ENCODE peak calls at places on chromosomes 4 and X, in nine cellular contexts. Q, J, C, N, I, V, W, H and P are unnamed samples.
A peak's percentile ranks its signal among the peaks of the same experiment; 100 is the strongest.

GRCh38 chr4:118968006-118968405 is 79.4 kb downstream of the SYNPO2 start:
- DNase-seq in Q (peak; percentile 47), J (peak; percentile 74), C (peak; percentile 48), N (peak; percentile 70), I (no peak), V (peak; percentile 50), W (peak; percentile 87), H (no peak), P (peak; percentile 58)

GRCh38 chrX:130086414-130087207 is 23.7 kb downstream of the ELF4 start:
- DNase-seq in Q (no peak), J (no peak), C (no peak), N (peak; percentile 57), I (peak; percentile 84), V (no peak), W (no peak), H (peak; percentile 15), P (no peak)

GRCh38 chrX:36957425-36958328 is 50.5 kb upstream of the FAM47C start:
- DNase-seq in Q (no peak), J (no peak), C (no peak), N (no peak), I (no peak), V (no peak), W (no peak), H (no peak), P (no peak)

GRCh38 chrX:459611-460010 is 72.9 kb upstream of the PPP2R3B start:
- DNase-seq in Q (no peak), J (no peak), C (no peak), N (no peak), I (no peak), V (no peak), W (no peak), H (no peak), P (no peak)

GRCh38 chr4:186342582-186342981 is 76.6 kb downstream of the F11 start:
- DNase-seq in Q (no peak), J (no peak), C (peak; percentile 49), N (no peak), I (no peak), V (no peak), W (no peak), H (no peak), P (no peak)

GRCh38 chr4:151430737-151431457 is 21.9 kb downstream of the FHIP1A start:
- DNase-seq in Q (no peak), J (no peak), C (peak; percentile 48), N (no peak), I (no peak), V (no peak), W (no peak), H (no peak), P (no peak)

GRCh38 chr4:113292371-113293042 is 243.1 kb downstream of the ANK2 start:
- DNase-seq in Q (peak; percentile 63), J (peak; percentile 61), C (no peak), N (peak; percentile 54), I (no peak), V (peak; percentile 52), W (peak; percentile 71), H (no peak), P (peak; percentile 53)

GRCh38 chr4:38905657-38906398 is 38.2 kb downstream of the FAM114A1 start:
- DNase-seq in Q (no peak), J (peak; percentile 56), C (no peak), N (no peak), I (no peak), V (no peak), W (no peak), H (no peak), P (no peak)

GRCh38 chr4:146245899-146246298 is 31.6 kb downstream of the REELD1 start:
- DNase-seq in Q (no peak), J (no peak), C (no peak), N (no peak), I (no peak), V (no peak), W (no peak), H (no peak), P (no peak)

GRCh38 chrX:17537652-17538301 is 162.8 kb downstream of the NHS start:
- DNase-seq in Q (no peak), J (no peak), C (no peak), N (no peak), I (no peak), V (no peak), W (no peak), H (no peak), P (no peak)

GRCh38 chr4:172962564-172963353 is 205.9 kb upstream of the GALNT7 start:
- DNase-seq in Q (no peak), J (no peak), C (peak; percentile 22), N (no peak), I (no peak), V (peak; percentile 41), W (peak; percentile 96), H (no peak), P (no peak)

GRCh38 chr4:37538931-37539330 is 147.2 kb downstream of the RELL1 start:
- DNase-seq in Q (no peak), J (no peak), C (no peak), N (no peak), I (no peak), V (no peak), W (no peak), H (no peak), P (no peak)

GRCh38 chrX:8981742-8982141 is 52.2 kb downstream of the FAM9B start:
- DNase-seq in Q (no peak), J (no peak), C (no peak), N (no peak), I (peak; percentile 33), V (no peak), W (peak; percentile 4), H (no peak), P (no peak)

GRCh38 chrX:42530027-42530426 is 247.9 kb downstream of the PPP1R2C start:
- DNase-seq in Q (no peak), J (no peak), C (peak; percentile 80), N (no peak), I (no peak), V (no peak), W (peak; percentile 28), H (no peak), P (no peak)

GRCh38 chr4:145271194-145271593 is 90.8 kb upstream of the OTUD4 start:
- DNase-seq in Q (no peak), J (no peak), C (no peak), N (no peak), I (no peak), V (no peak), W (no peak), H (no peak), P (no peak)

GRCh38 chrX:13598877-13599276 is 29.5 kb downstream of the EGFL6 start:
- DNase-seq in Q (no peak), J (no peak), C (peak; percentile 9), N (no peak), I (no peak), V (no peak), W (peak; percentile 4), H (peak; percentile 9), P (no peak)

GRCh38 chr4:175705407-175705806 is 106.7 kb downstream of the GPM6A start:
- DNase-seq in Q (peak; percentile 16), J (no peak), C (no peak), N (no peak), I (no peak), V (no peak), W (no peak), H (no peak), P (peak; percentile 16)

GRCh38 chrX:118727686-118728339 is 407 bp downstream of the IL13RA1 start:
- DNase-seq in Q (no peak), J (peak; percentile 29), C (peak; percentile 18), N (peak; percentile 75), I (no peak), V (peak; percentile 37), W (peak; percentile 10), H (no peak), P (peak; percentile 54)

GRCh38 chr4:8427262-8427661 is 13.3 kb downstream of the ACOX3 start:
- DNase-seq in Q (no peak), J (no peak), C (no peak), N (no peak), I (no peak), V (no peak), W (no peak), H (no peak), P (no peak)
- H3K27ac ChIP-seq in Q (no peak overlapping the region), J (no peak overlapping the region), C (no peak overlapping the region), N (peak overlapping the region; percentile 92), I (no peak overlapping the region), V (no peak overlapping the region), W (no peak overlapping the region), H (no peak overlapping the region), P (peak overlapping the region; percentile 93)

DNA sequence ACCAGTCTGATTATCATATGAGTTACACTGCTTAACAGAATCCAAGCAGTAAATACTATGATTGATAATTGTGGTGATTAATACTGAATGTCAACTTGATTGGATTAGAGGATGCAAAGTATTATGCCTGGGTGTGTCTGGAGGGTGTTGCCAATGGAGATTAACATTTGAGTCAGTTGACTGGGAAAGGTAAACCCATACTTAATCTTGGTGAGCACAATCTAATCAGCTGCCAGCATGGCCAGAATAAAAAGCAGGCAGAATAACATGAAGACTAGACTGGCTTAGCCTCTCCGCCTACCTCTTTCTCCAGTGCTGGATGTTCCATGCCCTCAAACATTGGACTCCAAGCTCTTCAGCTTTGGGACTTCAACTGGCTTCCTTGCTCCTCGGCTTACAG is 961.3 kb downstream of the ADGRL3 start:
- DNase-seq in Q (no peak), J (no peak), C (no peak), N (no peak), I (no peak), V (no peak), W (no peak), H (no peak), P (no peak)
- H3K4me1 ChIP-seq in Q (no peaks in the 10 kb centered on the region), J (no peaks in the 10 kb centered on the region), C (no peaks in the 10 kb centered on the region), N (no peaks in the 10 kb centered on the region), I (no peaks in the 10 kb centered on the region), V (no peaks in the 10 kb centered on the region), W (no peaks in the 10 kb centered on the region), H (no peaks in the 10 kb centered on the region), P (no peaks in the 10 kb centered on the region)

GRCh38 chrX:64395568-64395929 is 297 bp upstream of the MTMR8 start:
- DNase-seq in Q (no peak), J (no peak), C (no peak), N (no peak), I (no peak), V (no peak), W (no peak), H (no peak), P (no peak)

GRCh38 chrX:64398088-64398487 is 2.8 kb upstream of the MTMR8 start:
- DNase-seq in Q (no peak), J (no peak), C (no peak), N (no peak), I (no peak), V (no peak), W (no peak), H (no peak), P (no peak)

GRCh38 chrX:64394874-64395567 is at the start of gene MTMR8:
- DNase-seq in Q (peak; percentile 39), J (peak; percentile 76), C (peak; percentile 62), N (peak; percentile 82), I (peak; percentile 83), V (peak; percentile 60), W (no peak), H (peak; percentile 79), P (peak; percentile 66)

GRCh38 chrX:64389489-64389888 is 5.8 kb downstream of the MTMR8 start:
- DNase-seq in Q (no peak), J (no peak), C (no peak), N (no peak), I (no peak), V (no peak), W (no peak), H (no peak), P (no peak)

GRCh38 chrX:64394059-64394873 is 986 bp downstream of the MTMR8 start:
- DNase-seq in Q (no peak), J (no peak), C (no peak), N (no peak), I (peak; percentile 27), V (no peak), W (no peak), H (no peak), P (no peak)
- H3K27ac ChIP-seq in Q (no peak overlapping the region), J (no peak overlapping the region), C (no peak overlapping the region), N (no peak overlapping the region), I (peak overlapping the region; percentile 54), V (peak overlapping the region; percentile 45), W (no peak overlapping the region), H (peak overlapping the region; percentile 81), P (no peak overlapping the region)

GRCh38 chr4:78612398-78613005 is 60.9 kb downstream of the ANXA3 start:
- DNase-seq in Q (no peak), J (no peak), C (no peak), N (no peak), I (no peak), V (no peak), W (peak; percentile 61), H (no peak), P (peak; percentile 34)
- H3K4me1 ChIP-seq in Q (no peaks in the 10 kb centered on the region), J (no peaks in the 10 kb centered on the region), C (peaks cover 4% of the 10 kb centered on the region), N (no peaks in the 10 kb centered on the region), I (peaks cover 28% of the 10 kb centered on the region), V (no peaks in the 10 kb centered on the region), W (no peaks in the 10 kb centered on the region), H (peaks cover 77% of the 10 kb centered on the region), P (peaks cover 9% of the 10 kb centered on the region)